ENCODE peak calls at places on chromosome 4, in five cellular contexts. H is hippocampal formation; R is GM13977; P is activated CD4-positive, alpha-beta T cell treated with anti-CD3 and anti-CD28 coated beads for 1 hour; K is non-pigmented ciliary epithelial cell. X is an unnamed sample.
A peak's percentile ranks its signal among the peaks of the same experiment; 100 is the strongest.

GRCh38 chr4:73589261-73589847 is 30.9 kb downstream of the RASSF6 start:
- DNase-seq in H (no peak), R (no peak), P (no peak), K (no peak), X (peak; percentile 32)

GRCh38 chr4:41212221-41213203 is 1.8 kb downstream of the APBB2 start:
- DNase-seq in H (peak; percentile 66), R (peak; percentile 45), P (no peak), K (no peak), X (no peak)

GRCh38 chr4:14157262-14157661 is 529.7 kb upstream of the BOD1L1 start:
- DNase-seq in H (no peak), R (peak; percentile 12), P (no peak), K (no peak), X (no peak)

GRCh38 chr4:152083348-152083747 is 322.5 kb upstream of the GATB start:
- DNase-seq in H (no peak), R (no peak), P (no peak), K (no peak), X (no peak)

GRCh38 chr4:3330682-3331081 is 37.9 kb downstream of the RGS12 start:
- DNase-seq in H (no peak), R (no peak), P (no peak), K (no peak), X (no peak)

GRCh38 chr4:168408620-168409019 is 71.7 kb downstream of the DDX60L start:
- DNase-seq in H (no peak), R (no peak), P (no peak), K (peak; percentile 93), X (peak; percentile 1)

GRCh38 chr4:78764498-78764961 is 11.6 kb upstream of the BMP2K start:
- DNase-seq in H (no peak), R (no peak), P (no peak), K (peak; percentile 41), X (no peak)

GRCh38 chr4:25628441-25628840 is 27.2 kb upstream of the SLC34A2 start:
- DNase-seq in H (no peak), R (no peak), P (no peak), K (no peak), X (no peak)

GRCh38 chr4:3484057-3484973 is 21.2 kb downstream of the DOK7 start:
- DNase-seq in H (no peak), R (no peak), P (no peak), K (no peak), X (no peak)